ENCODE peak calls at places on chromosomes 12 and 14, in nine cellular contexts. One of them, this sample, is unnamed.

GRCh38 chr14:68552597-68552996 is 240.3 kb downstream of the ZFP36L1 start:
- DNase-seq in A549: no peak
- DNase-seq in endothelial cell of umbilical vein: peak; percentile 72
- DNase-seq in CD14-positive monocyte: peak; percentile 63
- DNase-seq in lower lobe of right lung: no peak
- DNase-seq in CD8-positive, alpha-beta T cell: peak; percentile 41
- DNase-seq in kidney epithelial cell: no peak
- DNase-seq in pancreas: peak; percentile 15
- DNase-seq in AG04450: no peak
- DNase-seq in this sample: no peak

GRCh38 chr12:28215021-28215420 is 24.8 kb downstream of the CCDC91 start:
- DNase-seq in kidney epithelial cell: no peak
- DNase-seq in lower lobe of right lung: no peak
- DNase-seq in pancreas: no peak
- DNase-seq in CD14-positive monocyte: no peak
- DNase-seq in CD8-positive, alpha-beta T cell: no peak
- DNase-seq in endothelial cell of umbilical vein: no peak
- DNase-seq in AG04450: no peak
- DNase-seq in A549: no peak
- DNase-seq in this sample: no peak

GRCh38 chr12:76633415-76633814 is 73.8 kb upstream of the OSBPL8 start:
- DNase-seq in pancreas: no peak
- DNase-seq in CD14-positive monocyte: no peak
- DNase-seq in AG04450: no peak
- DNase-seq in CD8-positive, alpha-beta T cell: no peak
- DNase-seq in kidney epithelial cell: no peak
- DNase-seq in A549: no peak
- DNase-seq in lower lobe of right lung: no peak
- DNase-seq in endothelial cell of umbilical vein: peak; percentile 34
- DNase-seq in this sample: no peak

GRCh38 chr12:47785887-47786661 is 13.0 kb downstream of the SLC48A1 start:
- DNase-seq in CD8-positive, alpha-beta T cell: no peak
- DNase-seq in endothelial cell of umbilical vein: no peak
- DNase-seq in pancreas: no peak
- DNase-seq in AG04450: no peak
- DNase-seq in CD14-positive monocyte: no peak
- DNase-seq in lower lobe of right lung: peak; percentile 37
- DNase-seq in A549: no peak
- DNase-seq in kidney epithelial cell: no peak
- DNase-seq in this sample: no peak

GRCh38 chr14:91125271-91125661 is 11.4 kb downstream of the DGLUCY start:
- DNase-seq in endothelial cell of umbilical vein: no peak
- DNase-seq in AG04450: no peak
- DNase-seq in kidney epithelial cell: no peak
- DNase-seq in pancreas: no peak
- DNase-seq in CD14-positive monocyte: no peak
- DNase-seq in lower lobe of right lung: no peak
- DNase-seq in CD8-positive, alpha-beta T cell: no peak
- DNase-seq in A549: no peak
- DNase-seq in this sample: no peak

GRCh38 chr14:64566651-64567122 is 16.9 kb downstream of the PPP1R36 start:
- DNase-seq in AG04450: no peak
- DNase-seq in endothelial cell of umbilical vein: peak; percentile 94
- DNase-seq in lower lobe of right lung: no peak
- DNase-seq in A549: no peak
- DNase-seq in CD14-positive monocyte: no peak
- DNase-seq in CD8-positive, alpha-beta T cell: no peak
- DNase-seq in kidney epithelial cell: no peak
- DNase-seq in pancreas: no peak
- DNase-seq in this sample: no peak

GRCh38 chr12:57604454-57605307 is at the start of gene DTX3:
- DNase-seq in kidney epithelial cell: no peak
- DNase-seq in A549: peak; percentile 57
- DNase-seq in lower lobe of right lung: no peak
- DNase-seq in CD14-positive monocyte: no peak
- DNase-seq in CD8-positive, alpha-beta T cell: peak; percentile 65
- DNase-seq in pancreas: peak; percentile 52
- DNase-seq in endothelial cell of umbilical vein: peak; percentile 18
- DNase-seq in AG04450: no peak
- DNase-seq in this sample: no peak

GRCh38 chr12:57129311-57130288 is 1.3 kb downstream of the LRP1 start:
- DNase-seq in AG04450: no peak
- DNase-seq in kidney epithelial cell: no peak
- DNase-seq in endothelial cell of umbilical vein: no peak
- DNase-seq in CD8-positive, alpha-beta T cell: no peak
- DNase-seq in CD14-positive monocyte: peak; percentile 83
- DNase-seq in pancreas: no peak
- DNase-seq in A549: no peak
- DNase-seq in lower lobe of right lung: no peak
- DNase-seq in this sample: no peak

DNA sequence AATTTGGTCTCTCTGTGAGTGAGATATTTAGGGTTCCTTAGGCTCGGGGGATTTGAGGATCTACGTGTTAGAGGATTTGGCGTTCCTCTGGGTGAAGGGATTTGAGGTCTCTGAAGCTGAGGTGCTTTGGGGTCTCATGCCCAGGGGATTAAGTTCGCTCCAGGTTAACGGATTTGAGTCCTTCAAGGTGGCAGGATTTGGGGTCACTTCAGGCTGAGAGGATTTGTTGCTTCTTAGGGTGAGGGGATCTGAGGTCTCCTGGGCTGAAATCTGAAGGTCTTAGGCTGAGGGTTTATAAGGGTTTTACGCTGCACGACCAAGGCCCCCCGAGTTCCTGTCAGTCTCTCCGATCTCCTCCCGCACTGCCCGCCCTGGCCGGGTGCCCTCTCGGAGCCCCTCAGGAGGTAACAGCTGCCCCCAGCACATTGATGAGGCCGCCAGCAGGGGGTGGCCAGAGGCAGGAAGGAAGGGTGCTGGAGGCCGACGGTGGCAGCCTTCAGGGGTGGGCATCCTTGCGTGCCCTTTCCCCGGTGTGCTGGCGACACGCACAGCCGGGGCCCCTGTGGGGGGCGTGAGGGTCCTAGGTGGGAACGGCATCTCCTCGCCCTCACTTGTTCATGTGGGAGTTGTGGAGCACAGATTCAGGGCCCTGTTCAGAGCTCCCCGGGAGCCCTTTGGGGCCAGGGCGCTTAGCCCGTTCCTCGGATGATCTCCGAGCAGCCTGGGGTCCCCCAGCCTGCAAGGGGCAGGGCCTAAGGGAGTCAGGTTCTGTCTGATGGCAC is 14.3 kb downstream of the CEP170B start:
- DNase-seq in CD8-positive, alpha-beta T cell: no peak
- DNase-seq in lower lobe of right lung: peak; percentile 37
- DNase-seq in CD14-positive monocyte: no peak
- DNase-seq in A549: no peak
- DNase-seq in kidney epithelial cell: no peak
- DNase-seq in pancreas: no peak
- DNase-seq in endothelial cell of umbilical vein: no peak
- DNase-seq in AG04450: no peak
- DNase-seq in this sample: no peak
- TF ChIP-seq CTCF in CD8-positive, alpha-beta T cell: no peak
- TF ChIP-seq CTCF in lower lobe of right lung: no peak
- TF ChIP-seq CTCF in CD14-positive monocyte: no peak
- TF ChIP-seq CTCF in A549: no peak
- TF ChIP-seq CTCF in kidney epithelial cell: no peak
- TF ChIP-seq CTCF in pancreas: no peak
- TF ChIP-seq CTCF in endothelial cell of umbilical vein: no peak
- TF ChIP-seq CTCF in AG04450: no peak
- TF ChIP-seq CTCF in this sample: no peak

GRCh38 chr12:53292441-53292840 is 2.9 kb upstream of the PFDN5 start:
- DNase-seq in endothelial cell of umbilical vein: no peak
- DNase-seq in pancreas: no peak
- DNase-seq in CD14-positive monocyte: no peak
- DNase-seq in CD8-positive, alpha-beta T cell: no peak
- DNase-seq in A549: no peak
- DNase-seq in lower lobe of right lung: no peak
- DNase-seq in kidney epithelial cell: no peak
- DNase-seq in AG04450: no peak
- DNase-seq in this sample: no peak

GRCh38 chr12:53298154-53298553 is 1.3 kb upstream of the MYG1 start:
- DNase-seq in A549: no peak
- DNase-seq in kidney epithelial cell: no peak
- DNase-seq in lower lobe of right lung: no peak
- DNase-seq in CD14-positive monocyte: peak; percentile 63
- DNase-seq in pancreas: no peak
- DNase-seq in CD8-positive, alpha-beta T cell: no peak
- DNase-seq in AG04450: peak; percentile 79
- DNase-seq in endothelial cell of umbilical vein: peak; percentile 42
- DNase-seq in this sample: no peak

GRCh38 chr12:53295891-53296219 is 513 bp downstream of the PFDN5 start:
- DNase-seq in CD8-positive, alpha-beta T cell: no peak
- DNase-seq in AG04450: no peak
- DNase-seq in lower lobe of right lung: no peak
- DNase-seq in A549: no peak
- DNase-seq in kidney epithelial cell: no peak
- DNase-seq in pancreas: no peak
- DNase-seq in CD14-positive monocyte: no peak
- DNase-seq in endothelial cell of umbilical vein: no peak
- DNase-seq in this sample: no peak

GRCh38 chr12:53299101-53299453 is 418 bp upstream of the MYG1 start:
- DNase-seq in A549: peak; percentile 58
- DNase-seq in CD8-positive, alpha-beta T cell: no peak
- DNase-seq in endothelial cell of umbilical vein: peak; percentile 72
- DNase-seq in AG04450: no peak
- DNase-seq in kidney epithelial cell: no peak
- DNase-seq in CD14-positive monocyte: peak; percentile 89
- DNase-seq in pancreas: no peak
- DNase-seq in lower lobe of right lung: peak; percentile 62
- DNase-seq in this sample: no peak

DNA sequence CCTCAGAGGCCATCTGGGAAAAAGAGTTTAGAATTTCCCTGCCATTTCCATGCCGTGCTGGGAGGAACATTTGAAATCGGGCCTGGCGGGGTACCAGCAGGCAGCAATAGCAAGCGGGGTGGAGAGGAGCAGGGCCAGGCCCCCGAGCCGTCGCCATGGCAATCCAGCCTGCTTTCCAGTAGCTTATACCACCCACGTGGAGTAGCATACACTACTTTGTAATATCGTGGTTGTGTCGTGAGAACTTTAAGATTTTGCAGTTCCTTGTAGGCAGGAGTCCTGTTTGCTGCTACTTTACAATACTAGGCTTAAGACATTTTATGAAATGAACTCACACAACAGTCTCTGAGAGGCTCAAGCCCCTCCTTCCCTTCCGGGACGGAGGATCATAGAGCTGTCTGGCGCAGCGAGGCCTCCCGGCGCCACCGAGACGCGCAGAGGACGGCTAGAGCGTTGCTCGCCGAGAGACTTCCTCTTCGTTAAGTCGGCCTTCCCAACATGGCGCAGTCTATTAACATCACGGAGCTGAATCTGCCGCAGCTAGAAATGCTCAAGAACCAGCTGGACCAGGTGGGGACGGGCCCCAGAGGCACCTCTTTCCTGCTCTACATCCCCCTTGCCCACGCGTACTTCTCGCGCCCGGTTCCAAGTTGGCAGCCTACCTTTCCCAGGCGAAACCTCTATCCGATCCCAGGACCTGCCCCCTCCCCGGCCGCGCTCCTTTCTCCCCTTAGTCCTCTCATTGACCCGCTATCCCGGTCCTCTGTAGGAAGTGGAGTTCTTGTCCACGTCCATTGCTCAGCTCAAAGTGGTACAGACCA is at the start of gene PFDN5:
- DNase-seq in lower lobe of right lung: peak; percentile 95
- DNase-seq in kidney epithelial cell: peak; percentile 77
- DNase-seq in pancreas: peak; percentile 89
- DNase-seq in AG04450: peak; percentile 73
- DNase-seq in CD14-positive monocyte: peak; percentile 87
- DNase-seq in endothelial cell of umbilical vein: peak; percentile 96
- DNase-seq in CD8-positive, alpha-beta T cell: peak; percentile 89
- DNase-seq in A549: peak; percentile 88
- DNase-seq in this sample: peak; percentile 78
- TF ChIP-seq CTCF in lower lobe of right lung: peak; percentile 26
- TF ChIP-seq CTCF in kidney epithelial cell: no peak
- TF ChIP-seq CTCF in pancreas: peak; percentile 13
- TF ChIP-seq CTCF in AG04450: peak; percentile 11
- TF ChIP-seq CTCF in CD14-positive monocyte: no peak
- TF ChIP-seq CTCF in endothelial cell of umbilical vein: no peak
- TF ChIP-seq CTCF in CD8-positive, alpha-beta T cell: no peak
- TF ChIP-seq CTCF in A549: no peak
- TF ChIP-seq CTCF in this sample: no peak

DNA sequence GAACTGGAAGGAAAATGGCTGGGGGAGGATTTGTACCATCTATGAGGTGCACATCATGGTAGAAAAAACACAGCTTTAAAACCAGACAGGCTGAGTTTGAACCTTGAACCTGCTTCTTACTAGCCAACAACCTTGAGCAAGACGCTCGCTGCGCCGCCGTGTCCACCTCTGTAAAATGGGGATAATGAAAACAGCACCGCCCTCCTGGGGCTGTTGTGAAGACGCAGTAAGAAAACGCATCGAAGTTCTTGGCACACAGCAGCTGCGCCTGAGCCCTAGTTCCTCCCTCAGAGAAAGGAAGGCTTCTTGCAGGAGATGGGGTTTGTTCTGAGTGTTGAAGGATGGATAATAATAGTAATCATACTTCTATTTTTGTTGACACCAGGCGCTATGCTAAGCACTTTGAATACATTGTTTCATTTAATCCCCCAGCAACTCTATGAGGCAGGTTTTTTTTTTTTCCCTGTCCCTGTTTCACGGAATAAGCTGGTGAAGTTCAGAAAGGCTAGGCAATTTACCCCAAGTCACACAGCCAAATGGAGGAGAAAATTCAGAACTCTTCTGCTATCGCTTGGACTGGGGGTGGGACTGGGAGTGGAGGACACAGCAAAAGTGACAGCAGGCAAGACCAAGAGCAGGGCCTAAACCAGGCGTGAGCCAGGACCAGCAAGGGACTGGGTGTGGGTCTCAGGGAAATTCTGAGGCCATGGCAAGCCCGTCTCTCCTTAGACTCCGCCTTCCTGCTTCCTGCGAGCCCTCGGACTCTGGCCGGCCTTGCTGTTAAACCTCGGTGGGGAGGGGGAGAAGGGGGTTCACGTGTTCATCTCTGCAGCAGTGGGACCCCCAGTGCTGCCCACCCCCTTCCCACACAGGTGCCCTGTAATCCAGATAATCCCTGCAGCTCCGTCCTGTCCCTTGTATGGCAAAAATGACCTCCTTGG is 97.5 kb downstream of the LRRC74A start:
- DNase-seq in CD14-positive monocyte: no peak
- DNase-seq in endothelial cell of umbilical vein: no peak
- DNase-seq in kidney epithelial cell: no peak
- DNase-seq in A549: no peak
- DNase-seq in pancreas: no peak
- DNase-seq in CD8-positive, alpha-beta T cell: no peak
- DNase-seq in AG04450: no peak
- DNase-seq in lower lobe of right lung: no peak
- DNase-seq in this sample: no peak
- TF ChIP-seq CTCF in CD14-positive monocyte: no peak
- TF ChIP-seq CTCF in endothelial cell of umbilical vein: no peak
- TF ChIP-seq CTCF in kidney epithelial cell: no peak
- TF ChIP-seq CTCF in A549: no peak
- TF ChIP-seq CTCF in pancreas: no peak
- TF ChIP-seq CTCF in CD8-positive, alpha-beta T cell: no peak
- TF ChIP-seq CTCF in AG04450: no peak
- TF ChIP-seq CTCF in lower lobe of right lung: no peak
- TF ChIP-seq CTCF in this sample: no peak

DNA sequence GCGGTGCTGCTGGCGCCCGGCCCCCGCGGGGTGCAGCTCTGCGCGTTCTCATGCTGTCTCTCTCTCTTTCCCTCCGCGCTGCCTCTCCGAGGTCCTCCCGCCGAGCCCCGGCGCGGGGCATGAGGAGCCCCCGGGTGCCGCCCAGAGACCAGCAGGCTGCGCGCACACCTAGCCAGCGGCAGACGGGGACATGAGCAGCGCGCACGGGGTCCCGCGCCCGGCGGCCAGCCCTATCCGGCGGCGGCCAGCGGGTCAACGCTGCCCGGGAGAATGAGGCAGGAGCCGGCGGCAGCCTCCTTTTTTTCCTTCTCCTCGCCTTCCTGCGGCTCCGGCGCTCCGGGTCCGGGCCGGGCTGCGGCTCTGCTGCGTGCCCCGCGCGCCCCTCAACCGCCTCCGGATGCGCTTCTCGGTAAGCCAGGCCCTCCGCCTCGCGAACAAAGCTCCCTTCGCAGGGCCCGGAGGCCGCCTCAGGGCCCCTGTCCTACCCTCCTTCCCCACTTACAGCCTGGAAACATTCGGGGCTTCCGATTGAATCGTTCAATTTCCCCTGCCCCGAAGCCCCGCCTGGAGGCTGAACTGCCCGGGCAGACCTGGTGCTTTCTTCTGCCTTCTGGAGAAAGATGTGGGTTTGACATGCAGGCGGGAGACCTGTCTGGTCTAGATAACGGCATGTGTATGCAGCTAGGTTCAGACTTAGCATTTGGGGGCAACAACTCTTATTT is at the start of gene TUNAR:
- DNase-seq in pancreas: no peak
- DNase-seq in A549: no peak
- DNase-seq in CD8-positive, alpha-beta T cell: no peak
- DNase-seq in kidney epithelial cell: no peak
- DNase-seq in AG04450: no peak
- DNase-seq in lower lobe of right lung: no peak
- DNase-seq in endothelial cell of umbilical vein: no peak
- DNase-seq in CD14-positive monocyte: no peak
- DNase-seq in this sample: peak; percentile 23
- TF ChIP-seq CTCF in pancreas: no peak
- TF ChIP-seq CTCF in A549: no peak
- TF ChIP-seq CTCF in CD8-positive, alpha-beta T cell: no peak
- TF ChIP-seq CTCF in kidney epithelial cell: peak; percentile 64
- TF ChIP-seq CTCF in AG04450: no peak
- TF ChIP-seq CTCF in lower lobe of right lung: no peak
- TF ChIP-seq CTCF in endothelial cell of umbilical vein: no peak
- TF ChIP-seq CTCF in CD14-positive monocyte: no peak
- TF ChIP-seq CTCF in this sample: no peak

This sample was measured in neural crest cell.